ENCODE peak calls at places on chromosome 1, in four cellular contexts. Q is mucosa of descending colon, I is AG04450, A is fibroblast of mammary gland. F is an unnamed sample.

GRCh38 chr1:243354511-243355153 is 98.8 kb downstream of the SDCCAG8 start:
- DNase-seq in Q (no peak), I (no peak), A (peak), F (peak)

GRCh38 chr1:43612406-43612805 is 37.5 kb upstream of the KDM4A start:
- DNase-seq in Q (no peak), I (no peak), A (no peak), F (no peak)

GRCh38 chr1:7223334-7224080 is 438.3 kb downstream of the CAMTA1 start:
- DNase-seq in Q (no peak), I (peak), A (peak), F (peak)

GRCh38 chr1:163013826-163014600 is 55.1 kb upstream of the RGS4 start:
- DNase-seq in Q (no peak), I (no peak), A (no peak), F (no peak)

GRCh38 chr1:21576031-21576797 is 67.0 kb downstream of the ALPL start:
- DNase-seq in Q (peak), I (no peak), A (no peak), F (no peak)

GRCh38 chr1:39085174-39085573 is 59.0 kb downstream of the NDUFS5 start:
- DNase-seq in Q (no peak), I (no peak), A (no peak), F (no peak)

GRCh38 chr1:32893198-32894018 is 7.1 kb downstream of the HPCA start:
- DNase-seq in Q (peak), I (no peak), A (peak), F (peak)

GRCh38 chr1:73366734-73367413 is 831.1 kb downstream of the LRRIQ3 start:
- DNase-seq in Q (no peak), I (no peak), A (no peak), F (no peak)

GRCh38 chr1:89254658-89255287 is 17.9 kb downstream of the GBP5 start:
- DNase-seq in Q (no peak), I (no peak), A (no peak), F (no peak)

GRCh38 chr1:203039609-203040517 is 13.6 kb downstream of the PPFIA4 start:
- DNase-seq in Q (no peak), I (no peak), A (no peak), F (no peak)

GRCh38 chr1:200901796-200902444 is 7.2 kb downstream of the INAVA start:
- DNase-seq in Q (no peak), I (no peak), A (no peak), F (no peak)

GRCh38 chr1:86461482-86461881 is 7.2 kb upstream of the CLCA1 start:
- DNase-seq in Q (no peak), I (no peak), A (no peak), F (no peak)

GRCh38 chr1:181296180-181296579 is 187.1 kb upstream of the CACNA1E start:
- DNase-seq in Q (no peak), I (no peak), A (no peak), F (no peak)

GRCh38 chr1:26094677-26095383 is 16.8 kb upstream of the PDIK1L start:
- DNase-seq in Q (no peak), I (no peak), A (peak), F (peak)

GRCh38 chr1:74468982-74469603 is 43.3 kb downstream of the LRRC53 start:
- DNase-seq in Q (no peak), I (peak), A (peak), F (peak)

GRCh38 chr1:82582347-82582746 is 781.6 kb downstream of the ADGRL2 start:
- DNase-seq in Q (no peak), I (no peak), A (no peak), F (no peak)

GRCh38 chr1:17033481-17033880 is 20.4 kb downstream of the SDHB start:
- DNase-seq in Q (no peak), I (no peak), A (no peak), F (no peak)

GRCh38 chr1:172360511-172360910 is 60.0 kb upstream of the C1orf105 start:
- DNase-seq in Q (no peak), I (no peak), A (no peak), F (peak)

GRCh38 chr1:240000634-240001033 is 91.0 kb upstream of the FMN2 start:
- DNase-seq in Q (no peak), I (peak), A (peak), F (peak)

GRCh38 chr1:93805027-93805426 is 74.0 kb downstream of the DNTTIP2 start:
- DNase-seq in Q (no peak), I (no peak), A (peak), F (peak)

GRCh38 chr1:150537732-150538684 is 11.2 kb upstream of the ADAMTSL4 start:
- DNase-seq in Q (no peak), I (peak), A (peak), F (peak)

GRCh38 chr1:178619523-178619922 is 105.5 kb upstream of the RALGPS2 start:
- DNase-seq in Q (no peak), I (no peak), A (no peak), F (no peak)

GRCh38 chr1:243447342-243447741 is 191.5 kb downstream of the SDCCAG8 start:
- DNase-seq in Q (no peak), I (no peak), A (peak), F (peak)

GRCh38 chr1:181423301-181423918 is 59.9 kb upstream of the CACNA1E start:
- DNase-seq in Q (no peak), I (no peak), A (peak), F (peak)

GRCh38 chr1:211813590-211813989 is 17.0 kb downstream of the LPGAT1 start:
- DNase-seq in Q (no peak), I (no peak), A (peak), F (peak)

GRCh38 chr1:19087017-19087736 is 122.9 kb downstream of the UBR4 start:
- DNase-seq in Q (no peak), I (no peak), A (no peak), F (no peak)

GRCh38 chr1:204992940-204993339 is 50.1 kb upstream of the CNTN2 start:
- DNase-seq in Q (no peak), I (no peak), A (no peak), F (no peak)

GRCh38 chr1:230077436-230078221 is 10.6 kb downstream of the GALNT2 start:
- DNase-seq in Q (no peak), I (no peak), A (peak), F (peak)

GRCh38 chr1:79100385-79100784 is 93.9 kb upstream of the ADGRL4 start:
- DNase-seq in Q (no peak), I (peak), A (peak), F (peak)

GRCh38 chr1:9239622-9240401 is 5.2 kb downstream of the H6PD start:
- DNase-seq in Q (peak), I (no peak), A (peak), F (peak)

GRCh38 chr1:11407301-11407994 is 71.5 kb upstream of the DISP3 start:
- DNase-seq in Q (no peak), I (no peak), A (no peak), F (no peak)

GRCh38 chr1:3518756-3519155 is 64.3 kb downstream of the ARHGEF16 start:
- DNase-seq in Q (no peak), I (no peak), A (no peak), F (no peak)

GRCh38 chr1:116915182-116915611 is 5.5 kb downstream of the PTGFRN start:
- DNase-seq in Q (peak), I (no peak), A (no peak), F (no peak)
- H3K4me3 ChIP-seq in Q (no peak), I (no peak), A (no peak), F (no peak)

GRCh38 chr1:87806377-87807094 is 477.9 kb downstream of the LMO4 start:
- DNase-seq in Q (no peak), I (no peak), A (no peak), F (peak)
- H3K4me3 ChIP-seq in Q (no peak), I (peak), A (no peak), F (no peak)

GRCh38 chr1:234303231-234303630 is 70.0 kb upstream of the COA6 start:
- DNase-seq in Q (no peak), I (no peak), A (no peak), F (no peak)
- H3K4me3 ChIP-seq in Q (no peak), I (no peak), A (no peak), F (no peak)

GRCh38 chr1:218346391-218347204 is 1.5 kb downstream of the TGFB2 start:
- DNase-seq in Q (no peak), I (no peak), A (peak), F (peak)
- H3K4me3 ChIP-seq in Q (no peak), I (peak), A (peak), F (peak)

GRCh38 chr1:156122086-156122485 is 7.6 kb downstream of the LMNA start:
- DNase-seq in Q (no peak), I (no peak), A (no peak), F (no peak)

GRCh38 chr1:156122519-156123355 is 8.2 kb downstream of the LMNA start:
- DNase-seq in Q (peak), I (no peak), A (peak), F (peak)

GRCh38 chr1:156119503-156120209 is 5.1 kb downstream of the LMNA start:
- DNase-seq in Q (no peak), I (no peak), A (peak), F (peak)

GRCh38 chr1:156120318-156120717 is 5.8 kb downstream of the LMNA start:
- DNase-seq in Q (no peak), I (no peak), A (no peak), F (no peak)

DNA sequence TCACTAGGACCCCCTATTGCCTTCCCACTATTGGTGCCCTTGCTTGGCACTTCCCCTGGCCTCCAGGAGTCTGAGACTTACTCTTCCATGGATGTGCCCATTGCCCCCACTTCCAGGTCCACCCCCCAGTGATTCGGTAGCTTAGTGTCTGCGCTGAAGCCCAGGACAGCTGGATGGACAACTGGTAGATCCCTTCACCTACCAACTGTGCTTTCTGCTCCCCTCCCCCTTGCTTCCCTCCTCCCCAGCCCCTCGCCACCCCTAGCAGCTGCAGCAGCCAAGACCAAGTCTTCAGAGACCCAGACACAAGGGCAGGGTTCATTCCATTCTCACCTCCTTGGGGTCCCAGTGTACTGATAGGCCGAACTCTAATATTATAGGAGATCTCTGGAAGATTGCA is 6.9 kb downstream of the LMNA start:
- DNase-seq in Q (no peak), I (no peak), A (no peak), F (no peak)
- H3K4me3 ChIP-seq in Q (no peak), I (peak), A (peak), F (no peak)

GRCh38 chr1:227316456-227316855 is 1.8 kb downstream of the CDC42BPA start:
- DNase-seq in Q (no peak), I (no peak), A (no peak), F (no peak)
- H3K4me3 ChIP-seq in Q (peak), I (peak), A (peak), F (peak)

GRCh38 chr1:71364236-71364635 is 283.4 kb upstream of the ZRANB2 start:
- DNase-seq in Q (no peak), I (no peak), A (peak), F (peak)

DNA sequence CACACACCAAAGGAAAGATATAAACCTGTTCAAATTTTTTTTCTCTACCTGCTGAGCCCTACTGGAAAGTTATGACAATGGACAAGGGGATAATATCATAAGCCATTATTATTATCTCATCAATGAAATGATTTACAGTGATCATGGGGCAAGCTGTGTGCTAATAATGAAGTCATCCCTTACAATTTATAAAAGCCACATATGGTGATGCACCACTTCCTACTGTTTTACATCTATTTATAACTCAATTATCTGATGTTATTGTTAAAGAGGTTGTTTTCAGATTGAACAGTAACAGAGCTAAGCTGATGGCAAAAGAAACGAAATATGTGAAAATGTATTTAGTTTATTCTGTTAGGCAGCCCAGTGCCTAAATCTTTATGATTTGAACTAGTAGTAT is 284.6 kb upstream of the ZRANB2 start:
- DNase-seq in Q (no peak), I (no peak), A (peak), F (peak)
- H3K4me3 ChIP-seq in Q (no peak), I (peak), A (peak), F (peak)

F was measured in astrocyte of the spinal cord.